ENCODE peak calls at places on chromosomes 13 and 19, in eight cellular contexts. S, M, U, P, N, R, V and T are unnamed samples.

GRCh38 chr19:55075366-55075998 is at the start of gene EPS8L1:
- DNase-seq in S (no peak), M (no peak), U (no peak), P (no peak), N (no peak), R (peak; percentile 41), V (no peak), T (peak; percentile 92)

GRCh38 chr13:49300716-49301589 is 53.2 kb downstream of the CDADC1 start:
- DNase-seq in S (peak; percentile 69), M (peak; percentile 73), U (peak; percentile 50), P (peak; percentile 85), N (peak; percentile 41), R (peak; percentile 43), V (peak; percentile 76), T (peak; percentile 47)

GRCh38 chr19:42412223-42412622 is 15.0 kb downstream of the LIPE start:
- DNase-seq in S (no peak), M (peak; percentile 33), U (no peak), P (no peak), N (no peak), R (no peak), V (peak; percentile 52), T (peak; percentile 53)

GRCh38 chr19:23758187-23759074 is at the start of gene ZNF681:
- DNase-seq in S (peak; percentile 84), M (peak; percentile 93), U (peak; percentile 74), P (peak; percentile 85), N (peak; percentile 64), R (peak; percentile 94), V (peak; percentile 84), T (peak; percentile 86)

GRCh38 chr13:28597641-28598040 is 61.3 kb upstream of the POMP start:
- DNase-seq in S (no peak), M (no peak), U (no peak), P (no peak), N (no peak), R (no peak), V (peak; percentile 44), T (no peak)

GRCh38 chr13:46600943-46601311 is 48.0 kb downstream of the LRCH1 start:
- DNase-seq in S (no peak), M (no peak), U (no peak), P (no peak), N (no peak), R (no peak), V (no peak), T (no peak)

GRCh38 chr13:44498969-44499368 is 77.2 kb downstream of the TSC22D1 start:
- DNase-seq in S (no peak), M (no peak), U (no peak), P (no peak), N (no peak), R (no peak), V (peak; percentile 9), T (no peak)

GRCh38 chr13:113887700-113888201 is 23.9 kb upstream of the GAS6 start:
- DNase-seq in S (no peak), M (no peak), U (no peak), P (no peak), N (no peak), R (no peak), V (peak; percentile 38), T (no peak)

GRCh38 chr19:38707512-38708114 is 36.7 kb downstream of the CAPN12 start:
- DNase-seq in S (no peak), M (no peak), U (no peak), P (no peak), N (no peak), R (peak; percentile 88), V (peak; percentile 51), T (peak; percentile 69)

GRCh38 chr13:103694033-103694432 is 627.8 kb upstream of the SLC10A2 start:
- DNase-seq in S (no peak), M (no peak), U (no peak), P (no peak), N (no peak), R (no peak), V (no peak), T (no peak)

GRCh38 chr19:49064768-49065611 is at the start of gene NTF4:
- DNase-seq in S (no peak), M (peak; percentile 88), U (no peak), P (no peak), N (no peak), R (no peak), V (peak; percentile 32), T (peak; percentile 75)

GRCh38 chr19:35715355-35715809 is 2.4 kb upstream of the KMT2B start:
- DNase-seq in S (no peak), M (no peak), U (no peak), P (no peak), N (no peak), R (no peak), V (no peak), T (no peak)

GRCh38 chr19:3987619-3988371 is 2.5 kb upstream of the EEF2 start:
- DNase-seq in S (peak; percentile 89), M (peak; percentile 94), U (peak; percentile 81), P (peak; percentile 94), N (peak; percentile 80), R (peak; percentile 93), V (peak; percentile 86), T (peak; percentile 64)

GRCh38 chr19:45141203-45141900 is 19.4 kb downstream of the NKPD1 start:
- DNase-seq in S (no peak), M (no peak), U (no peak), P (no peak), N (no peak), R (no peak), V (no peak), T (no peak)

GRCh38 chr19:28575816-28576215 is 637.1 kb downstream of the UQCRFS1 start:
- DNase-seq in S (no peak), M (no peak), U (no peak), P (no peak), N (no peak), R (no peak), V (no peak), T (no peak)

GRCh38 chr19:35248310-35249145 is at the start of gene LSR:
- DNase-seq in S (peak; percentile 82), M (peak; percentile 97), U (peak; percentile 52), P (peak; percentile 95), N (peak; percentile 62), R (peak; percentile 70), V (no peak), T (peak; percentile 95)

GRCh38 chr19:7202888-7203287 is 91.3 kb downstream of the INSR start:
- DNase-seq in S (no peak), M (no peak), U (no peak), P (no peak), N (no peak), R (no peak), V (no peak), T (no peak)

GRCh38 chr13:39602614-39603366 is at the start of gene LHFPL6:
- DNase-seq in S (peak; percentile 76), M (peak; percentile 90), U (peak; percentile 25), P (peak; percentile 81), N (no peak), R (peak; percentile 91), V (peak; percentile 85), T (peak; percentile 67)